ENCODE peak calls at places on chromosomes 13 and 19, in five cellular contexts. G is neuronal stem cell, B is fibroblast of lung, I is Caco-2, P is suprapubic skin. D is an unnamed sample.

GRCh38 chr13:41465215-41465907 is 8.0 kb downstream of the RGCC start:
- DNase-seq in G (no peak), B (peak; percentile 81), I (no peak), P (no peak), D (peak; percentile 85)

GRCh38 chr13:66547685-66548084 is 682.5 kb downstream of the PCDH9 start:
- DNase-seq in G (no peak), B (no peak), I (no peak), P (no peak), D (no peak)

GRCh38 chr19:12331211-12331941 is 2.1 kb downstream of the ZNF563 start:
- DNase-seq in G (no peak), B (no peak), I (peak; percentile 57), P (no peak), D (no peak)

GRCh38 chr19:6761053-6761676 is 6.1 kb downstream of the SH2D3A start:
- DNase-seq in G (no peak), B (peak; percentile 11), I (peak; percentile 58), P (no peak), D (no peak)

GRCh38 chr13:30846844-30847243 is 59.2 kb upstream of the MEDAG start:
- DNase-seq in G (no peak), B (no peak), I (no peak), P (no peak), D (no peak)

GRCh38 chr13:112926003-112926402 is 43.0 kb upstream of the MCF2L start:
- DNase-seq in G (no peak), B (no peak), I (no peak), P (no peak), D (no peak)

GRCh38 chr13:26011996-26012688 is 39.7 kb downstream of the SHISA2 start:
- DNase-seq in G (no peak), B (no peak), I (no peak), P (no peak), D (no peak)

GRCh38 chr19:3269972-3270667 is 45.7 kb downstream of the CELF5 start:
- DNase-seq in G (no peak), B (no peak), I (no peak), P (no peak), D (no peak)

GRCh38 chr19:36163813-36164212 is 11.6 kb upstream of the COX7A1 start:
- DNase-seq in G (no peak), B (no peak), I (no peak), P (no peak), D (no peak)

GRCh38 chr13:64684108-64684507 is 2546.0 kb downstream of the PCDH9 start:
- DNase-seq in G (no peak), B (no peak), I (no peak), P (no peak), D (no peak)

GRCh38 chr13:50969691-50970090 is 60.1 kb downstream of the RNASEH2B start:
- DNase-seq in G (no peak), B (peak; percentile 27), I (peak; percentile 49), P (no peak), D (peak; percentile 7)

GRCh38 chr19:49651871-49652722 is 10.1 kb downstream of the SCAF1 start:
- DNase-seq in G (no peak), B (no peak), I (no peak), P (no peak), D (no peak)
- H3K36me3 ChIP-seq in G (peaks cover 57% of the 10 kb centered on the region), B (peaks cover 42% of the 10 kb centered on the region), I (peaks cover 5% of the 10 kb centered on the region), P (peaks cover 91% of the 10 kb centered on the region), D (peaks cover 77% of the 10 kb centered on the region)

DNA sequence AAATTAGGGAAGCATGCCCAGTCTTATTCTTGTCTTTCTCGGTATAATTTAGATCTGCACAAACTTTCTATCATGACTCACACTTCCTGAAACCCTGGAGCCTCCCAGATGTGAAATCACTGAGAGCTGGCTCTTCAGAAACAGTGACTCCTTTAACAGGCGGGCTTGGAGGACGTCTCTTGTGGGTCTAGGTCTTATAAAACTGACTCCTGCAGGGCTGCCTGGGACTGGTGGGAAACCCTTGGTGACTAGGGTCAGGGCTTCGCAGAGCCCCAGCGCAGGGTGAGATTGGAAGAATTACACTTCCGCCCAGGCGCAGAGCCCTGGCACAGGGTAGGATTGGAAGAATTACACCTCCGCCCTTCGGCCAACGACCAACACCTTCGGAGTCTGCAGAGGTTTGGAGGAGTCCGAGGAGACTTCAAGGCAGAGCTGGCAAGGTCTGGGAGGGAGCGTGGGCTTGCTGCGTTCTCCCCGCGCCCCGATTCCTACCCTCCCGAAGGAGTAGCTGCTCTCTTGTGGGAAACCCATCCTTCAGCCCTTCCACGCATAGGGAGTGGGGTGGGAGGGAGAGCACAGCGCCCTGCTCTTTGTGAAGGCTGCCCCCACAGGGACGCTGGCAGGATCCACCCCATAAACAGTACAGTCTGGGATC is 43.4 kb upstream of the MAP3K10 start:
- DNase-seq in G (no peak), B (peak; percentile 71), I (no peak), P (no peak), D (peak; percentile 49)
- H3K4me3 ChIP-seq in G (no peak overlapping the region), B (no peak overlapping the region), I (no peak overlapping the region), P (peak overlapping the region; percentile 40), D (no peak overlapping the region)

DNA sequence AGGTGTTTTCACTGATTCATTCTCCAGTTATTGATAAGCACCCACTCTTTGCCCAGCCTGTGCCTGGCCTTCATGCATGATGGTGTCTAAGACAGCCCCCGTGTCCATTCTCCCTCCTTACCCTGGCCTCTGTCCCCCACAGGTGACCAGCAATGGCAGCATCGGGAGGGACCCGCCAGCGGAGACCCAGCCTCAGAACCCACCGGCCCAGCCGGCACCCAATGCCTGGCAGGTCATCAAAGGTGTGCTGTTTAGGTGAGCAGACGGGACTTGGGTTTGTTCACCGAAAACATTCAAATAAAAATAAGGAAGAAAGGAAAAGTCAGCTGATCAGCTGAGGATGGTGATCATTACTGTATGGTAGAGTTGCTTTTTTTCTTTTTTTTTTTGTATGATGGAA is 6.6 kb downstream of the CLPTM1 start:
- DNase-seq in G (no peak), B (no peak), I (no peak), P (no peak), D (no peak)
- H3K36me3 ChIP-seq in G (peaks cover 16% of the 10 kb centered on the region), B (peaks cover 6% of the 10 kb centered on the region), I (peaks cover 4% of the 10 kb centered on the region), P (peaks cover 60% of the 10 kb centered on the region), D (peaks cover 27% of the 10 kb centered on the region)

DNA sequence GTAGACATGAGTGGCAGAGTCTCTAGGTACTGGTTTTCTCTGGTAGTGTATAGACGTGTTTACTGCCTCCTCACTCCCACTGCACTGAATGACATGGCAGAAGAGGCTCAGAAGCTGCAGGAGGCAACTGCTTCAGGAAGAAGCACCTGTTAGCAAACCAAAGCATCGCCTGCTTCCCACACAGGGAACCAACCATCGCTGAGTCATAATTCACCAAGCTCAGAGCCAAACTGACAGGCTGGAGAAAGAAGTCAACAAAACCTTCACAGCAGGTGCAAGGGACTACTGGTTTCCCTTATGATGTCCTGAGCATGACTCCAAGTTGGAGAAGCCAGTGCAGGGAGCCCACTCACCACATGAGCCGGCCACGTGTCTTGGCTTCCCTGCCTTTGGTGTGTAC is 69.8 kb downstream of the KCTD12 start:
- DNase-seq in G (no peak), B (no peak), I (no peak), P (no peak), D (no peak)
- H3K4me3 ChIP-seq in G (no peak overlapping the region), B (no peak overlapping the region), I (no peak overlapping the region), P (no peak overlapping the region), D (no peak overlapping the region)

DNA sequence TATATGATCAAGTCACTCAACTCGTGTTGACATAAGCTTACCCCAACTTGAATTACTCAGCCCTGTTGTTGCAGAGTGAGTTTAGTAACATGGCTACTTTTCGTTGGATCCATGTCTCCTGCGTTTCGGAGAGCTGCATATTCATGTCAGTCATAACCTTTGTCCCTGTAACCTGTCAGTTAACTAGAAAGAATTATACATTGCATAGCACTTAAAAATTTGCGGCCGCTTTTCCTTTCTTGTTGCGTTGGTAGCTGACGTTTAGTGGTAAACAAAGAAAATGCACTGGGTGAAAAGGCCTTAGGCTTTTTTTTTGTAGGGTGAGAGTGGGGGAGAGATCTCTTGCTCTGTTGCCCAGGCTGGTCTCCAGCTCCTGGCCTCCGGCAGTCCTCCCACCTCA is 14.2 kb downstream of the ZNF507 start:
- DNase-seq in G (no peak), B (no peak), I (no peak), P (no peak), D (no peak)
- H3K36me3 ChIP-seq in G (peaks cover 15% of the 10 kb centered on the region), B (peaks cover 6% of the 10 kb centered on the region), I (peaks cover 2% of the 10 kb centered on the region), P (peaks cover 59% of the 10 kb centered on the region), D (peaks cover 26% of the 10 kb centered on the region)

GRCh38 chr19:18387395-18387794 is 1.4 kb downstream of the GDF15 start:
- DNase-seq in G (no peak), B (peak; percentile 31), I (no peak), P (no peak), D (no peak)

GRCh38 chr19:18385359-18385674 is 641 bp upstream of the GDF15 start:
- DNase-seq in G (no peak), B (no peak), I (no peak), P (no peak), D (no peak)

GRCh38 chr19:18385675-18386542 is at the start of gene GDF15:
- DNase-seq in G (no peak), B (peak; percentile 95), I (peak; percentile 97), P (peak; percentile 87), D (peak; percentile 91)

GRCh38 chr19:18388328-18389094 is 2.6 kb downstream of the GDF15 start:
- DNase-seq in G (peak; percentile 76), B (peak; percentile 54), I (no peak), P (peak; percentile 87), D (no peak)

DNA sequence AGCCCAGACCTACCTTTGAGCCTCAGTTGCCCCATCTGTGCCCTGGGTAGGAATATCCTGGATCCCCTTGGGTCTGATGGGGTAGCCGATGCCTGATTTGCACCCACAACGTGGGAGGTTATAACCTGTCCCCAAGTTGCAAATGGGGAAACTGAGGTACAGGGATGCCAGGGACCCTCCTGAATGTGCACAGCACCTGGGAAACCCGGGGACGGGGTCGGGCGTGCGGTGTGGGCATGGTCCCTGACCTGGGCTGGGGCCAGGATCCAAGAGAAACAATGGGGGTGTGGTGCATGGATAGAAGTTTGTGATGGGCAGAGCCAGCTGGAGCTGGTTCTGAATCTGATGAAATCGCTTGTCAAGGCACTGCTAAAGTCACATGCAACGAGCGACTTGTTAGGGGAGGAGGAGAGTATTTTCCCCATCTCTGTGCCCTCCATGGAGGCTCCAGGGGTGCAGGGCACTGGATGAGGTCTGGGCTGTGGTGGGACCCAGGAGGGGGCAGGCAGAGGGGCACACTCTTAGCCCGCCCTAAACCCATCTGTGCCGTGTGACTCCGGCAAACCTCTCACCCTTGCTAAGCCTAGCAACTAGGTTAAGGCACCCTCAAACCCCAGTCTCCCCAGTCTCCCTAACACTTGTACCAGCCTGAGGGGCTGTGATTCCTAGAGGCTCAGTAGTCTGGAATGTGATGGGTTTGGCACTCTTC is 739 bp downstream of the GDF15 start:
- DNase-seq in G (no peak), B (peak; percentile 89), I (no peak), P (no peak), D (no peak)
- H3K4me3 ChIP-seq in G (peak overlapping the region; percentile 19), B (peak overlapping the region; percentile 59), I (peak overlapping the region; percentile 76), P (peak overlapping the region; percentile 19), D (peak overlapping the region; percentile 78)

GRCh38 chr13:73816702-73817101 is 317.5 kb downstream of the KLF12 start:
- DNase-seq in G (no peak), B (no peak), I (no peak), P (no peak), D (no peak)
- H3K36me3 ChIP-seq in G (no peaks in the 10 kb centered on the region), B (no peaks in the 10 kb centered on the region), I (no peaks in the 10 kb centered on the region), P (no peaks in the 10 kb centered on the region), D (peaks cover 4% of the 10 kb centered on the region)